ENCODE peak calls at places on chromosomes 7 and 10, in seven cellular contexts. One of them, this sample, is unnamed.

GRCh38 chr7:136869991-136870798 is 1.7 kb downstream of the CHRM2 start:
- DNase-seq in upper lobe of left lung: peak; percentile 72
- DNase-seq in esophagus squamous epithelium: no peak
- DNase-seq in transverse colon: no peak
- DNase-seq in uterus: no peak
- DNase-seq in Peyer's patch: no peak
- DNase-seq in body of pancreas: no peak
- DNase-seq in this sample: peak; percentile 60

GRCh38 chr10:35135861-35136260 is 9.2 kb downstream of the CREM start:
- DNase-seq in upper lobe of left lung: no peak
- DNase-seq in uterus: no peak
- DNase-seq in Peyer's patch: no peak
- DNase-seq in transverse colon: peak; percentile 32
- DNase-seq in body of pancreas: no peak
- DNase-seq in esophagus squamous epithelium: no peak
- DNase-seq in this sample: no peak

GRCh38 chr10:118002581-118002980 is 44.2 kb downstream of the RAB11FIP2 start:
- DNase-seq in Peyer's patch: no peak
- DNase-seq in upper lobe of left lung: no peak
- DNase-seq in transverse colon: no peak
- DNase-seq in esophagus squamous epithelium: no peak
- DNase-seq in body of pancreas: no peak
- DNase-seq in uterus: no peak
- DNase-seq in this sample: no peak

GRCh38 chr10:11560076-11560709 is 51.3 kb downstream of the USP6NL start:
- DNase-seq in transverse colon: no peak
- DNase-seq in uterus: no peak
- DNase-seq in esophagus squamous epithelium: no peak
- DNase-seq in upper lobe of left lung: no peak
- DNase-seq in body of pancreas: no peak
- DNase-seq in Peyer's patch: no peak
- DNase-seq in this sample: no peak

GRCh38 chr10:117736655-117737054 is 194.1 kb downstream of the EMX2 start:
- DNase-seq in upper lobe of left lung: no peak
- DNase-seq in transverse colon: no peak
- DNase-seq in Peyer's patch: no peak
- DNase-seq in body of pancreas: no peak
- DNase-seq in esophagus squamous epithelium: no peak
- DNase-seq in uterus: no peak
- DNase-seq in this sample: no peak

GRCh38 chr7:31253486-31253885 is 87.0 kb downstream of the NEUROD6 start:
- DNase-seq in body of pancreas: no peak
- DNase-seq in transverse colon: no peak
- DNase-seq in Peyer's patch: no peak
- DNase-seq in upper lobe of left lung: no peak
- DNase-seq in uterus: no peak
- DNase-seq in esophagus squamous epithelium: no peak
- DNase-seq in this sample: no peak

GRCh38 chr10:1370298-1370697 is 314.1 kb downstream of the WDR37 start:
- DNase-seq in esophagus squamous epithelium: no peak
- DNase-seq in Peyer's patch: no peak
- DNase-seq in upper lobe of left lung: no peak
- DNase-seq in uterus: no peak
- DNase-seq in body of pancreas: no peak
- DNase-seq in transverse colon: no peak
- DNase-seq in this sample: no peak

GRCh38 chr7:139946539-139946938 is 116.2 kb downstream of the PARP12 start:
- DNase-seq in esophagus squamous epithelium: no peak
- DNase-seq in body of pancreas: no peak
- DNase-seq in uterus: no peak
- DNase-seq in upper lobe of left lung: no peak
- DNase-seq in transverse colon: no peak
- DNase-seq in Peyer's patch: no peak
- DNase-seq in this sample: no peak

GRCh38 chr7:83882551-83882950 is 233.6 kb upstream of the SEMA3E start:
- DNase-seq in uterus: no peak
- DNase-seq in Peyer's patch: no peak
- DNase-seq in transverse colon: no peak
- DNase-seq in upper lobe of left lung: no peak
- DNase-seq in body of pancreas: no peak
- DNase-seq in esophagus squamous epithelium: no peak
- DNase-seq in this sample: no peak

GRCh38 chr7:50497968-50498367 is 47.8 kb upstream of the FIGNL1 start:
- DNase-seq in body of pancreas: peak; percentile 31
- DNase-seq in esophagus squamous epithelium: no peak
- DNase-seq in Peyer's patch: no peak
- DNase-seq in transverse colon: no peak
- DNase-seq in uterus: peak; percentile 57
- DNase-seq in upper lobe of left lung: no peak
- DNase-seq in this sample: no peak

GRCh38 chr7:131538071-131538790 is 18.2 kb downstream of the PODXL start:
- DNase-seq in transverse colon: no peak
- DNase-seq in esophagus squamous epithelium: no peak
- DNase-seq in upper lobe of left lung: no peak
- DNase-seq in uterus: no peak
- DNase-seq in Peyer's patch: no peak
- DNase-seq in body of pancreas: peak; percentile 44
- DNase-seq in this sample: no peak

GRCh38 chr10:78218833-78219490 is 185.3 kb downstream of the RPS24 start:
- DNase-seq in body of pancreas: no peak
- DNase-seq in uterus: no peak
- DNase-seq in esophagus squamous epithelium: no peak
- DNase-seq in Peyer's patch: no peak
- DNase-seq in upper lobe of left lung: no peak
- DNase-seq in transverse colon: no peak
- DNase-seq in this sample: no peak

GRCh38 chr7:9680713-9681112 is 1247.3 kb downstream of the NXPH1 start:
- DNase-seq in transverse colon: no peak
- DNase-seq in body of pancreas: no peak
- DNase-seq in Peyer's patch: no peak
- DNase-seq in upper lobe of left lung: no peak
- DNase-seq in esophagus squamous epithelium: no peak
- DNase-seq in uterus: no peak
- DNase-seq in this sample: no peak

GRCh38 chr10:85997544-85997943 is 369.1 kb downstream of the GRID1 start:
- DNase-seq in uterus: no peak
- DNase-seq in esophagus squamous epithelium: no peak
- DNase-seq in transverse colon: no peak
- DNase-seq in upper lobe of left lung: no peak
- DNase-seq in body of pancreas: no peak
- DNase-seq in Peyer's patch: no peak
- DNase-seq in this sample: no peak

GRCh38 chr7:1169409-1170368 is 9.7 kb upstream of the ZFAND2A start:
- DNase-seq in uterus: peak; percentile 72
- DNase-seq in transverse colon: peak; percentile 90
- DNase-seq in upper lobe of left lung: peak; percentile 95
- DNase-seq in body of pancreas: peak; percentile 84
- DNase-seq in esophagus squamous epithelium: no peak
- DNase-seq in Peyer's patch: peak; percentile 87
- DNase-seq in this sample: peak; percentile 89

GRCh38 chr7:142194201-142194600 is 63.7 kb downstream of the PRSS58 start:
- DNase-seq in body of pancreas: no peak
- DNase-seq in uterus: no peak
- DNase-seq in upper lobe of left lung: no peak
- DNase-seq in transverse colon: no peak
- DNase-seq in Peyer's patch: no peak
- DNase-seq in esophagus squamous epithelium: no peak
- DNase-seq in this sample: no peak

GRCh38 chr7:6649241-6649961 is 12.3 kb downstream of the ZNF316 start:
- DNase-seq in esophagus squamous epithelium: no peak
- DNase-seq in Peyer's patch: no peak
- DNase-seq in transverse colon: no peak
- DNase-seq in uterus: no peak
- DNase-seq in body of pancreas: no peak
- DNase-seq in upper lobe of left lung: no peak
- DNase-seq in this sample: no peak

GRCh38 chr7:22116451-22117027 is 170.8 kb upstream of the CDCA7L start:
- DNase-seq in transverse colon: no peak
- DNase-seq in upper lobe of left lung: no peak
- DNase-seq in body of pancreas: no peak
- DNase-seq in Peyer's patch: no peak
- DNase-seq in uterus: no peak
- DNase-seq in esophagus squamous epithelium: no peak
- DNase-seq in this sample: no peak

GRCh38 chr7:77759294-77759889 is 38.8 kb downstream of the TMEM60 start:
- DNase-seq in upper lobe of left lung: no peak
- DNase-seq in transverse colon: peak; percentile 66
- DNase-seq in body of pancreas: peak; percentile 68
- DNase-seq in esophagus squamous epithelium: no peak
- DNase-seq in Peyer's patch: no peak
- DNase-seq in uterus: peak; percentile 36
- DNase-seq in this sample: peak; percentile 52

GRCh38 chr7:146652176-146652575 is 535.6 kb downstream of the CNTNAP2 start:
- DNase-seq in Peyer's patch: no peak
- DNase-seq in body of pancreas: no peak
- DNase-seq in upper lobe of left lung: no peak
- DNase-seq in uterus: no peak
- DNase-seq in transverse colon: no peak
- DNase-seq in esophagus squamous epithelium: no peak
- DNase-seq in this sample: no peak

GRCh38 chr10:102502337-102503151 is at the start of gene ACTR1A:
- DNase-seq in uterus: peak; percentile 96
- DNase-seq in upper lobe of left lung: peak; percentile 97
- DNase-seq in esophagus squamous epithelium: peak; percentile 77
- DNase-seq in transverse colon: peak; percentile 97
- DNase-seq in Peyer's patch: peak; percentile 97
- DNase-seq in body of pancreas: peak; percentile 98
- DNase-seq in this sample: peak; percentile 97
- TF ChIP-seq POLR2A in uterus: peak; percentile 87
- TF ChIP-seq POLR2A in upper lobe of left lung: peak; percentile 88
- TF ChIP-seq POLR2A in esophagus squamous epithelium: no peak
- TF ChIP-seq POLR2A in transverse colon: peak; percentile 76
- TF ChIP-seq POLR2A in Peyer's patch: peak; percentile 71
- TF ChIP-seq POLR2A in body of pancreas: no peak
- TF ChIP-seq POLR2A in this sample: peak; percentile 90

DNA sequence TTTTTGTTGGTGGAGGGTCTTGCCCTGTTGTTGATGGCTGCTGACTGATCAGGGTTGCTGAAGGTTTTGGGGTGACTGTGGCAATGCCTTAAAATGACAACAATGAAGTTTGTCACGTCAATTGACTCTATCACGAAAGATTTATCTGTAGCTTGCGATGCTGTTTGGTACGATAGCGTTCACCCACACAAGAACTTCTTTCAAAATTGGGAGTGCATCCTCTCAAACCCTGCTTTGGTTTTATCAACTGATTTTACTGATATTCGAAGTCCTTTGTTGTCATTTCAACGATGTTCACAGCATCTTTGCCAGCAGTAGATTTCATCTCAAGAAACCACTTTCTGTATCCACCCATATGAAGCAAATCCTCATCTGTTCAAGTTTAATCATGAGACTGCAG is 26.0 kb downstream of the NAMPT start:
- DNase-seq in esophagus squamous epithelium: no peak
- DNase-seq in uterus: no peak
- DNase-seq in body of pancreas: no peak
- DNase-seq in upper lobe of left lung: no peak
- DNase-seq in transverse colon: no peak
- DNase-seq in Peyer's patch: no peak
- DNase-seq in this sample: no peak
- H3K36me3 ChIP-seq in esophagus squamous epithelium: peaks cover 16% of the 10 kb centered on the region
- H3K36me3 ChIP-seq in uterus: no peaks in the 10 kb centered on the region
- H3K36me3 ChIP-seq in body of pancreas: no peaks in the 10 kb centered on the region
- H3K36me3 ChIP-seq in upper lobe of left lung: peaks cover 44% of the 10 kb centered on the region
- H3K36me3 ChIP-seq in transverse colon: no peaks in the 10 kb centered on the region
- H3K36me3 ChIP-seq in Peyer's patch: peaks cover 4% of the 10 kb centered on the region
- H3K36me3 ChIP-seq in this sample: peaks cover 97% of the 10 kb centered on the region

GRCh38 chr10:65565246-65565645 is 1360.6 kb upstream of the LRRTM3 start:
- DNase-seq in Peyer's patch: no peak
- DNase-seq in body of pancreas: no peak
- DNase-seq in uterus: no peak
- DNase-seq in esophagus squamous epithelium: no peak
- DNase-seq in upper lobe of left lung: no peak
- DNase-seq in transverse colon: no peak
- DNase-seq in this sample: no peak

GRCh38 chr10:65566906-65567305 is 1358.9 kb upstream of the LRRTM3 start:
- DNase-seq in uterus: no peak
- DNase-seq in body of pancreas: no peak
- DNase-seq in Peyer's patch: no peak
- DNase-seq in upper lobe of left lung: no peak
- DNase-seq in transverse colon: no peak
- DNase-seq in esophagus squamous epithelium: no peak
- DNase-seq in this sample: no peak

GRCh38 chr10:65571011-65571570 is 1354.7 kb upstream of the LRRTM3 start:
- DNase-seq in upper lobe of left lung: no peak
- DNase-seq in esophagus squamous epithelium: no peak
- DNase-seq in uterus: no peak
- DNase-seq in body of pancreas: no peak
- DNase-seq in transverse colon: no peak
- DNase-seq in Peyer's patch: no peak
- DNase-seq in this sample: no peak

GRCh38 chr10:65570143-65571010 is 1355.5 kb upstream of the LRRTM3 start:
- DNase-seq in transverse colon: peak; percentile 35
- DNase-seq in body of pancreas: peak; percentile 53
- DNase-seq in Peyer's patch: peak; percentile 61
- DNase-seq in upper lobe of left lung: no peak
- DNase-seq in uterus: no peak
- DNase-seq in esophagus squamous epithelium: no peak
- DNase-seq in this sample: peak; percentile 52
- TF ChIP-seq POLR2A in transverse colon: no peak
- TF ChIP-seq POLR2A in body of pancreas: no peak
- TF ChIP-seq POLR2A in Peyer's patch: no peak
- TF ChIP-seq POLR2A in upper lobe of left lung: no peak
- TF ChIP-seq POLR2A in uterus: no peak
- TF ChIP-seq POLR2A in esophagus squamous epithelium: no peak
- TF ChIP-seq POLR2A in this sample: no peak

DNA sequence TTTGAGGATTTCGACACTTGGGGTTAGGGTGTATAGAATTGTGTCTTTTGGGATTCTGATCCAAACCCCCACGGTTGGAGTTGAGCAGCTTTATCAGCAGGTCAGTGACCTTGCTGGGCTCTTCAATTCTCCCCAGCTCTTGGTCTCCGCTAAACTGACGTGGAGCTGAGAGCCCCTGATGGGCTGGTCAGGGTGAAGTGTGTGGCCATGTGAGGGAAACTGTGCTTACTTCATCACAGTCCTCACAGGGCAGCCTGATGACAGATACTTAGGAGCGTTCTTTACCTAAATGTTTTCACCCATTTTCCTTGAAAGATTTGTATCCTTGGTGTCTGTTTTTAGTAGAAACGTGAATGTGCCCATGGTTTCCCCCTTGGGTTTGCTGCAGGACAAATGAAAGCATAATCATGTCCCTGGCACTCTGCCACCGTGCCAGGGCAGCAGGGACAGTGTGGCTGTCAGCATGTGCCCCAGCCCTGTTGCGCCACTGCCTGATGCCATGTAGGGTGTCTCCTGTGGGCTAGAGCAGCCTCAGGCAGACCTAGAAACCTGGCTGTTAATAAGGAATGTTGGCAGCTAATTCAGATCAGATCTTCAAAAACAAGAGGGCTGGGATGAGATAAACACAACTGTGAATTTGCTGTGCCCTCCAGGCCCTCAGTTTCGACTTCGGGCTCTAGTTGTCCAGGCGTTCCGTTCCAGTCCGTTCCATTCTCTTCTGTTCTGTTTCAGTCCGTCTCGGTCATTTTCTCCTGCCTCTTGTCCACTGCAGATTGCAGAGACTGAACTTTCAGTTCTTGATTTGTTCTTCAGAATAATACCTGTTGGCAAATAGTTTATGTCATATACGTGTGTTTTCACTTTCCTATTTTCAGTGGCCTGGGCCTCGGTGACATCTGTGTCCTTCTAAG is 96.8 kb downstream of the TRRAP start:
- DNase-seq in upper lobe of left lung: no peak
- DNase-seq in esophagus squamous epithelium: no peak
- DNase-seq in body of pancreas: no peak
- DNase-seq in uterus: no peak
- DNase-seq in Peyer's patch: no peak
- DNase-seq in transverse colon: no peak
- DNase-seq in this sample: peak; percentile 85
- H3K36me3 ChIP-seq in upper lobe of left lung: peaks cover 97% of the 10 kb centered on the region
- H3K36me3 ChIP-seq in esophagus squamous epithelium: peaks cover 63% of the 10 kb centered on the region
- H3K36me3 ChIP-seq in body of pancreas: peaks cover 7% of the 10 kb centered on the region
- H3K36me3 ChIP-seq in uterus: no peaks in the 10 kb centered on the region
- H3K36me3 ChIP-seq in Peyer's patch: peaks cover 3% of the 10 kb centered on the region
- H3K36me3 ChIP-seq in transverse colon: no peaks in the 10 kb centered on the region
- H3K36me3 ChIP-seq in this sample: peaks cover 57% of the 10 kb centered on the region